ENCODE peak calls at places on chromosomes 1 and 21, in five cellular contexts. One of them, this sample, is unnamed.

GRCh38 chr1:97632075-97632474 is 288.8 kb downstream of the DPYD start:
- DNase-seq in mesenchymal stem cell: peak
- DNase-seq in H9: no peak
- DNase-seq in neuronal stem cell: no peak
- DNase-seq in trophoblast cell: no peak
- DNase-seq in this sample: no peak

GRCh38 chr1:110513511-110513910 is 5.5 kb downstream of the KCNA10 start:
- DNase-seq in neuronal stem cell: no peak
- DNase-seq in H9: peak
- DNase-seq in trophoblast cell: no peak
- DNase-seq in mesenchymal stem cell: no peak
- DNase-seq in this sample: peak

GRCh38 chr1:115980998-115981993 is 5.0 kb downstream of the SLC22A15 start:
- DNase-seq in mesenchymal stem cell: peak
- DNase-seq in H9: peak
- DNase-seq in trophoblast cell: peak
- DNase-seq in neuronal stem cell: no peak
- DNase-seq in this sample: no peak

GRCh38 chr1:24418898-24419628 is 3.5 kb downstream of the NIPAL3 start:
- DNase-seq in neuronal stem cell: no peak
- DNase-seq in H9: peak
- DNase-seq in trophoblast cell: no peak
- DNase-seq in mesenchymal stem cell: peak
- DNase-seq in this sample: no peak

GRCh38 chr1:118842462-118843201 is 145.5 kb downstream of the TBX15 start:
- DNase-seq in trophoblast cell: no peak
- DNase-seq in H9: no peak
- DNase-seq in neuronal stem cell: no peak
- DNase-seq in mesenchymal stem cell: no peak
- DNase-seq in this sample: no peak

GRCh38 chr1:61506944-61507343 is 218.0 kb downstream of the TM2D1 start:
- DNase-seq in H9: no peak
- DNase-seq in mesenchymal stem cell: no peak
- DNase-seq in neuronal stem cell: no peak
- DNase-seq in trophoblast cell: no peak
- DNase-seq in this sample: no peak

GRCh38 chr1:228140724-228141081 is 624 bp downstream of the GUK1 start:
- DNase-seq in mesenchymal stem cell: no peak
- DNase-seq in trophoblast cell: no peak
- DNase-seq in H9: no peak
- DNase-seq in neuronal stem cell: no peak
- DNase-seq in this sample: no peak

GRCh38 chr1:20426923-20427322 is 59.1 kb downstream of the CAMK2N1 start:
- DNase-seq in neuronal stem cell: no peak
- DNase-seq in mesenchymal stem cell: peak
- DNase-seq in H9: peak
- DNase-seq in trophoblast cell: peak
- DNase-seq in this sample: no peak

GRCh38 chr1:180923024-180923841 is 10.5 kb downstream of the KIAA1614 start:
- DNase-seq in mesenchymal stem cell: peak
- DNase-seq in trophoblast cell: no peak
- DNase-seq in neuronal stem cell: peak
- DNase-seq in H9: peak
- DNase-seq in this sample: peak

GRCh38 chr1:37032660-37033354 is 1.5 kb downstream of the GRIK3 start:
- DNase-seq in mesenchymal stem cell: no peak
- DNase-seq in trophoblast cell: no peak
- DNase-seq in H9: peak
- DNase-seq in neuronal stem cell: no peak
- DNase-seq in this sample: no peak

GRCh38 chr1:88985033-88985432 is 7.4 kb downstream of the KYAT3 start:
- DNase-seq in trophoblast cell: peak
- DNase-seq in mesenchymal stem cell: peak
- DNase-seq in H9: no peak
- DNase-seq in neuronal stem cell: no peak
- DNase-seq in this sample: no peak

GRCh38 chr1:99264201-99265021 is at the start of gene PLPPR4:
- DNase-seq in mesenchymal stem cell: peak
- DNase-seq in H9: peak
- DNase-seq in neuronal stem cell: peak
- DNase-seq in trophoblast cell: peak
- DNase-seq in this sample: peak

GRCh38 chr21:46229133-46229922 is 754 bp upstream of the LSS start:
- DNase-seq in mesenchymal stem cell: no peak
- DNase-seq in trophoblast cell: no peak
- DNase-seq in neuronal stem cell: peak
- DNase-seq in H9: no peak
- DNase-seq in this sample: peak

GRCh38 chr1:92480813-92481597 is 5.7 kb downstream of the GFI1 start:
- DNase-seq in mesenchymal stem cell: peak
- DNase-seq in H9: peak
- DNase-seq in trophoblast cell: no peak
- DNase-seq in neuronal stem cell: peak
- DNase-seq in this sample: no peak

GRCh38 chr1:97050501-97050900 is 328.9 kb downstream of the PTBP2 start:
- DNase-seq in trophoblast cell: peak
- DNase-seq in neuronal stem cell: no peak
- DNase-seq in mesenchymal stem cell: peak
- DNase-seq in H9: no peak
- DNase-seq in this sample: no peak

GRCh38 chr1:95653598-95653997 is 419.6 kb downstream of the RWDD3 start:
- DNase-seq in H9: no peak
- DNase-seq in neuronal stem cell: no peak
- DNase-seq in trophoblast cell: no peak
- DNase-seq in mesenchymal stem cell: no peak
- DNase-seq in this sample: no peak

DNA sequence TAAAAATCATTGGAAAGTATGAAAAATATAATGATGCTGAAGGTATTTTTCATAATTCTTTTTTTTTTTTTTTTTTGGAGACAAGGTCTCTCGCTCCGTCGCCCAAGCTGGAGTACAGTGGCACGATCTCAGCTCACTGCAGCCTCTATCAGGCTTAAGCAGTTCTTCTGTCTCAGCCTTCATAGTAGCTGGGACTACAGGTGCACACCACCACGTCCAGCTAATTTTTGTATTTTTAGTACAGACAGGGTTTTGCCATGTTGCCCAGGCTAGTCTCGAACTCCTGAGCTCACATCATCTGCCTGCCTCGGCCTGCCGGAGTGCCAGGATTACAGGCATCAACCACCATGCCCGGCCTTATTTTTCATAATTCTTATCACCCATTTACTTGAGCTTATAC is 13.3 kb downstream of the SMAP2 start:
- DNase-seq in neuronal stem cell: no peak
- DNase-seq in mesenchymal stem cell: no peak
- DNase-seq in trophoblast cell: no peak
- DNase-seq in H9: no peak
- DNase-seq in this sample: no peak
- H2BK12ac ChIP-seq in neuronal stem cell: no peak
- H2BK12ac ChIP-seq in mesenchymal stem cell: no peak
- H2BK12ac ChIP-seq in trophoblast cell: no peak
- H2BK12ac ChIP-seq in H9: no peak
- H2BK12ac ChIP-seq in this sample: no peak

DNA sequence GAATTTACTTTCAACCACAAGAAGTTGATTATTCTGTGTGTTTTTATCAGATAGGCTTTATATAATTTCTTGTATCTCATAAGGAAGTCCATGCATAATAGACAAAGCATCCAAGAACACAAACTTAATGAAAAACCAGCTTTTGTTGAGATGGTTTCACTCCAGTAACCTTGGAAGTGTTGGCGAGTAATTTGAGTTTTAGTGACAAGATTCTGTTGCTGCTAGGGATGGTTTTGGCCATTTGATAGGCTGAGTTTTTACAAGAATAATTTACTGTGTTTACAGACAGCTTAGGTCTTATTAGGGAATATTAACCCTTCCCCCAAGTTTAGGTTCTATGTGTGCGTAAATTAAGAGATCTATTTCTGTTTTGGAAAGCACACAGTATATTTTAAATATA is 513.6 kb downstream of the USP25 start:
- DNase-seq in mesenchymal stem cell: no peak
- DNase-seq in neuronal stem cell: no peak
- DNase-seq in trophoblast cell: no peak
- DNase-seq in H9: no peak
- DNase-seq in this sample: no peak
- H2BK12ac ChIP-seq in mesenchymal stem cell: no peak
- H2BK12ac ChIP-seq in neuronal stem cell: no peak
- H2BK12ac ChIP-seq in trophoblast cell: no peak
- H2BK12ac ChIP-seq in H9: no peak
- H2BK12ac ChIP-seq in this sample: no peak

GRCh38 chr1:100496896-100497295 is 41.0 kb upstream of the GPR88 start:
- DNase-seq in trophoblast cell: no peak
- DNase-seq in neuronal stem cell: no peak
- DNase-seq in H9: no peak
- DNase-seq in mesenchymal stem cell: no peak
- DNase-seq in this sample: no peak

GRCh38 chr1:100494393-100495084 is 43.4 kb upstream of the GPR88 start:
- DNase-seq in neuronal stem cell: no peak
- DNase-seq in mesenchymal stem cell: no peak
- DNase-seq in trophoblast cell: no peak
- DNase-seq in H9: no peak
- DNase-seq in this sample: no peak

GRCh38 chr1:100499412-100499811 is 38.5 kb upstream of the GPR88 start:
- DNase-seq in trophoblast cell: no peak
- DNase-seq in mesenchymal stem cell: no peak
- DNase-seq in H9: no peak
- DNase-seq in neuronal stem cell: no peak
- DNase-seq in this sample: no peak

GRCh38 chr1:100502052-100502792 is 35.7 kb upstream of the GPR88 start:
- DNase-seq in H9: no peak
- DNase-seq in neuronal stem cell: no peak
- DNase-seq in mesenchymal stem cell: no peak
- DNase-seq in trophoblast cell: peak
- DNase-seq in this sample: no peak

GRCh38 chr1:100497796-100498195 is 40.1 kb upstream of the GPR88 start:
- DNase-seq in trophoblast cell: no peak
- DNase-seq in H9: no peak
- DNase-seq in mesenchymal stem cell: no peak
- DNase-seq in neuronal stem cell: no peak
- DNase-seq in this sample: no peak
- H2BK12ac ChIP-seq in trophoblast cell: no peak
- H2BK12ac ChIP-seq in H9: no peak
- H2BK12ac ChIP-seq in mesenchymal stem cell: no peak
- H2BK12ac ChIP-seq in neuronal stem cell: no peak
- H2BK12ac ChIP-seq in this sample: no peak

DNA sequence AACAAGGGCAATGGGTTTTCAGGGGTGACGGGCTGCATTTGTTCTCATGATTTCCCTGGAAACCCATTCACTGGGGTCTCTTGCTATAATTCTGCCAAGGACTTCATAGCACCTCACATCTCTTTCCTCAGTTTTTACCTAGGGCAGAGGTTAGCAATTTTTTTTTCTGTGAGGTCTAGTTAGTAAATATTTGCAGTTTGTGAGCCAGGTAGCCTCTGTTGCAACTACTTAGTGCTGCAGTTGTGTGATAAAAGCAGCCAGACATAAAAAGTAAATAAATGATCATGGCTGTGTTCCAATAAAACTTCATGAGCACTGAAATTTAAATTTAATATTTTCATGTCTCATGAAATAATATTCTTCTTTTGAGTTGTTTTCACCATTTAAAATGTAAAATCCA is 37.7 kb downstream of the IFI44 start:
- DNase-seq in neuronal stem cell: no peak
- DNase-seq in mesenchymal stem cell: no peak
- DNase-seq in H9: no peak
- DNase-seq in trophoblast cell: no peak
- DNase-seq in this sample: no peak
- H2BK12ac ChIP-seq in neuronal stem cell: no peak
- H2BK12ac ChIP-seq in mesenchymal stem cell: no peak
- H2BK12ac ChIP-seq in H9: no peak
- H2BK12ac ChIP-seq in trophoblast cell: no peak
- H2BK12ac ChIP-seq in this sample: no peak

DNA sequence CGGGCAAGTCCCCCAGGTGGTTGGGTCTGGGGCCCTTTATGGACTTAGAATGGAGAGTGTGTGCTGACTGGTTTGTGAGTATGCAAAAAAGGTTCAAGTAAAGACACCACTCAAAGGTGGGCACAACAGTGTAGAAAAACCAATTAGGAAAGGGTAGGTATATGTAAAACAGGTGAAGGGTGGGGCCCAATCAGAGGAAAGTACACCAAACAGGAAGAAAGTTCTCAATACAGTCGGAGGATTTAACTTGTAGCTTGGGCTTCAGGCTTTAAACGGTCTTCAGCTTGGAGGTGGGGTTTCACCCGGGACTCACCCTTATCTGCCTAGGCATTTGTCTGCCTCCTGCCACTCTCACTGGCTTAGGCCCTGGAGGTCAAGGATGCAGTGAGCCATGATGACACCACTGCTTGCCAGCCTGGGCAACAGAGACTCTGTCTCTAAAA is 6.8 kb upstream of the PUM1 start:
- DNase-seq in neuronal stem cell: no peak
- DNase-seq in mesenchymal stem cell: no peak
- DNase-seq in trophoblast cell: no peak
- DNase-seq in H9: peak
- DNase-seq in this sample: no peak
- H2BK12ac ChIP-seq in neuronal stem cell: no peak
- H2BK12ac ChIP-seq in mesenchymal stem cell: no peak
- H2BK12ac ChIP-seq in trophoblast cell: no peak
- H2BK12ac ChIP-seq in H9: no peak
- H2BK12ac ChIP-seq in this sample: no peak

DNA sequence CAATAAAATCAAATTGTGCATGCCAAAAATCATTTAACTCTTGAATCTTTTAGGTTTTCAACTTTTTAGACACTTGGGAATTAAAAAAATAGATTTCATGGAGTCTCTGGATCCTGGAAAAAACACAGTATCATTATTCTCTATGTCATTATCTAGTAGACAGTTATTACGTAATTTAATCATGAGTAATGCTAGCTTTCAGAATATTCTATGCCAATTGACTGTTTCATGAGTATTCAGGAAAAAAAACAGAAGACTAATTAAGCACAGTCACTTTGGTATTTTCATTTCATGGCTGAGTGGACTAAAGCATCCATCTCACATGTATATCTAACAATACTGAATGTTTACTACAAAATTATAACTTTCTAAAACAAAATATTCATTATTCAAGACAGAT is 44.0 kb downstream of the ODF2L start:
- DNase-seq in trophoblast cell: no peak
- DNase-seq in mesenchymal stem cell: no peak
- DNase-seq in H9: no peak
- DNase-seq in neuronal stem cell: no peak
- DNase-seq in this sample: no peak
- H2BK12ac ChIP-seq in trophoblast cell: no peak
- H2BK12ac ChIP-seq in mesenchymal stem cell: no peak
- H2BK12ac ChIP-seq in H9: no peak
- H2BK12ac ChIP-seq in neuronal stem cell: no peak
- H2BK12ac ChIP-seq in this sample: no peak

DNA sequence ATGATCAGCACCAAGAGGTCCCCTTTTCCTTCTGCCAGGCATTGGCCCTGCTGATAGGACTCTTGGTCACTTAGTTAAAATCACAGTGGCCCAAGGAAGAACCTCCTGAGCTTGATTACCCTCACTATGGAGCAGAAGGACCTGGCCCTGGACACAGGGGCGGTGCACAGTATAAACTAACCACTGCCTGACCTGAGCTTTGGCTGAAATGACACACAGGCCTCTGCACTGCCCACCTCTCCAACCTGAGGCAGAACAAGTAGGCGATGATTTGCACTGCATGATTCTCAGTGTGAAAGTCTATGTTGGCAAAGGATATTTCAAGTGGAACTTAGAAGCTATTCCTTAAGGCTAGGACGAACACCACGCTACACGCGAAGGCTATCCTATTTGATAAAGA is 48.5 kb downstream of the CAPN2 start:
- DNase-seq in H9: no peak
- DNase-seq in trophoblast cell: no peak
- DNase-seq in neuronal stem cell: no peak
- DNase-seq in mesenchymal stem cell: no peak
- DNase-seq in this sample: no peak
- H2BK12ac ChIP-seq in H9: no peak
- H2BK12ac ChIP-seq in trophoblast cell: no peak
- H2BK12ac ChIP-seq in neuronal stem cell: no peak
- H2BK12ac ChIP-seq in mesenchymal stem cell: no peak
- H2BK12ac ChIP-seq in this sample: no peak

This sample was measured in H1.